ENCODE peak calls at places on chromosomes 16 and 17, in six cellular contexts. One of them, this sample, is unnamed.
A peak's percentile ranks its signal among the peaks of the same experiment; 100 is the strongest.

GRCh38 chr17:44971776-44972483 is 3.8 kb upstream of the C1QL1 start:
- DNase-seq in uterus: no peak
- DNase-seq in esophagus squamous epithelium: no peak
- DNase-seq in fibroblast of lung: peak; percentile 81
- DNase-seq in heart right ventricle: no peak
- DNase-seq in SJCRH30: no peak
- DNase-seq in this sample: no peak

GRCh38 chr17:65022751-65023421 is 33.7 kb downstream of the GNA13 start:
- DNase-seq in uterus: no peak
- DNase-seq in esophagus squamous epithelium: no peak
- DNase-seq in fibroblast of lung: peak; percentile 87
- DNase-seq in heart right ventricle: no peak
- DNase-seq in SJCRH30: peak; percentile 23
- DNase-seq in this sample: no peak

GRCh38 chr17:5508855-5509254 is 22.5 kb downstream of the MIS12 start:
- DNase-seq in uterus: no peak
- DNase-seq in esophagus squamous epithelium: no peak
- DNase-seq in fibroblast of lung: peak; percentile 88
- DNase-seq in heart right ventricle: no peak
- DNase-seq in SJCRH30: no peak
- DNase-seq in this sample: no peak

GRCh38 chr16:30896890-30897730 is 696 bp downstream of the CTF1 start:
- DNase-seq in uterus: peak; percentile 90
- DNase-seq in esophagus squamous epithelium: peak; percentile 42
- DNase-seq in fibroblast of lung: peak; percentile 89
- DNase-seq in heart right ventricle: peak; percentile 90
- DNase-seq in SJCRH30: peak; percentile 91
- DNase-seq in this sample: peak; percentile 95

GRCh38 chr17:10094806-10095205 is 103.6 kb downstream of the GAS7 start:
- DNase-seq in uterus: peak; percentile 69
- DNase-seq in esophagus squamous epithelium: no peak
- DNase-seq in fibroblast of lung: no peak
- DNase-seq in heart right ventricle: no peak
- DNase-seq in SJCRH30: no peak
- DNase-seq in this sample: no peak

GRCh38 chr17:7046127-7046724 is 2.3 kb upstream of the SLC16A11 start:
- DNase-seq in uterus: no peak
- DNase-seq in esophagus squamous epithelium: no peak
- DNase-seq in fibroblast of lung: no peak
- DNase-seq in heart right ventricle: no peak
- DNase-seq in SJCRH30: no peak
- DNase-seq in this sample: peak; percentile 94

GRCh38 chr17:55446581-55447205 is 25.1 kb upstream of the MMD start:
- DNase-seq in uterus: no peak
- DNase-seq in esophagus squamous epithelium: no peak
- DNase-seq in fibroblast of lung: no peak
- DNase-seq in heart right ventricle: no peak
- DNase-seq in SJCRH30: no peak
- DNase-seq in this sample: no peak

GRCh38 chr17:75877752-75878173 is 618 bp downstream of the TRIM47 start:
- DNase-seq in uterus: peak; percentile 68
- DNase-seq in esophagus squamous epithelium: no peak
- DNase-seq in fibroblast of lung: peak; percentile 72
- DNase-seq in heart right ventricle: peak; percentile 66
- DNase-seq in SJCRH30: peak; percentile 66
- DNase-seq in this sample: peak; percentile 89

GRCh38 chr16:64615647-64616280 is 506.1 kb downstream of the CDH11 start:
- DNase-seq in uterus: no peak
- DNase-seq in esophagus squamous epithelium: no peak
- DNase-seq in fibroblast of lung: peak; percentile 41
- DNase-seq in heart right ventricle: peak; percentile 17
- DNase-seq in SJCRH30: peak; percentile 91
- DNase-seq in this sample: peak; percentile 59

GRCh38 chr17:33964344-33964979 is 290.6 kb upstream of the CCL2 start:
- DNase-seq in uterus: no peak
- DNase-seq in esophagus squamous epithelium: no peak
- DNase-seq in fibroblast of lung: no peak
- DNase-seq in heart right ventricle: no peak
- DNase-seq in SJCRH30: no peak
- DNase-seq in this sample: no peak

GRCh38 chr17:37158290-37158689 is 209.5 kb downstream of the AATF start:
- DNase-seq in uterus: no peak
- DNase-seq in esophagus squamous epithelium: no peak
- DNase-seq in fibroblast of lung: no peak
- DNase-seq in heart right ventricle: no peak
- DNase-seq in SJCRH30: no peak
- DNase-seq in this sample: no peak

GRCh38 chr17:81241648-81242420 is 2.7 kb downstream of the NDUFAF8 start:
- DNase-seq in uterus: peak; percentile 46
- DNase-seq in esophagus squamous epithelium: no peak
- DNase-seq in fibroblast of lung: peak; percentile 19
- DNase-seq in heart right ventricle: peak; percentile 44
- DNase-seq in SJCRH30: peak; percentile 83
- DNase-seq in this sample: no peak

GRCh38 chr16:11629071-11630030 is 38.9 kb upstream of the SNN start:
- DNase-seq in uterus: no peak
- DNase-seq in esophagus squamous epithelium: no peak
- DNase-seq in fibroblast of lung: peak; percentile 62
- DNase-seq in heart right ventricle: peak; percentile 48
- DNase-seq in SJCRH30: peak; percentile 24
- DNase-seq in this sample: no peak

GRCh38 chr16:7101054-7101453 is 231.6 kb upstream of the RBFOX1 start:
- DNase-seq in uterus: no peak
- DNase-seq in esophagus squamous epithelium: no peak
- DNase-seq in fibroblast of lung: no peak
- DNase-seq in heart right ventricle: no peak
- DNase-seq in SJCRH30: no peak
- DNase-seq in this sample: no peak

GRCh38 chr17:42660692-42661345 is 1.7 kb downstream of the TUBG2 start:
- DNase-seq in uterus: peak; percentile 80
- DNase-seq in esophagus squamous epithelium: no peak
- DNase-seq in fibroblast of lung: peak; percentile 74
- DNase-seq in heart right ventricle: no peak
- DNase-seq in SJCRH30: no peak
- DNase-seq in this sample: no peak

GRCh38 chr16:35629001-35629400 is 2169.6 kb downstream of the TP53TG3F start:
- DNase-seq in uterus: no peak
- DNase-seq in esophagus squamous epithelium: no peak
- DNase-seq in fibroblast of lung: no peak
- DNase-seq in heart right ventricle: no peak
- DNase-seq in SJCRH30: no peak
- DNase-seq in this sample: no peak

GRCh38 chr17:45719335-45720071 is 64.6 kb upstream of the CRHR1 start:
- DNase-seq in uterus: no peak
- DNase-seq in esophagus squamous epithelium: no peak
- DNase-seq in fibroblast of lung: peak; percentile 89
- DNase-seq in heart right ventricle: no peak
- DNase-seq in SJCRH30: peak; percentile 18
- DNase-seq in this sample: no peak

GRCh38 chr17:33292184-33292980 is 713 bp downstream of the ASIC2 start:
- DNase-seq in uterus: no peak
- DNase-seq in esophagus squamous epithelium: no peak
- DNase-seq in fibroblast of lung: peak; percentile 56
- DNase-seq in heart right ventricle: no peak
- DNase-seq in SJCRH30: no peak
- DNase-seq in this sample: no peak

GRCh38 chr17:64139542-64139941 is 9.6 kb upstream of the ERN1 start:
- DNase-seq in uterus: no peak
- DNase-seq in esophagus squamous epithelium: no peak
- DNase-seq in fibroblast of lung: no peak
- DNase-seq in heart right ventricle: no peak
- DNase-seq in SJCRH30: no peak
- DNase-seq in this sample: no peak

GRCh38 chr17:81720267-81721071 is 8.4 kb downstream of the SLC25A10 start:
- DNase-seq in uterus: no peak
- DNase-seq in esophagus squamous epithelium: no peak
- DNase-seq in fibroblast of lung: no peak
- DNase-seq in heart right ventricle: no peak
- DNase-seq in SJCRH30: no peak
- DNase-seq in this sample: peak; percentile 64

GRCh38 chr17:31541559-31541958 is 150.1 kb downstream of the RAB11FIP4 start:
- DNase-seq in uterus: no peak
- DNase-seq in esophagus squamous epithelium: no peak
- DNase-seq in fibroblast of lung: no peak
- DNase-seq in heart right ventricle: no peak
- DNase-seq in SJCRH30: no peak
- DNase-seq in this sample: no peak

GRCh38 chr17:18185832-18186231 is 2.2 kb downstream of the ALKBH5 start:
- DNase-seq in uterus: no peak
- DNase-seq in esophagus squamous epithelium: no peak
- DNase-seq in fibroblast of lung: peak; percentile 23
- DNase-seq in heart right ventricle: no peak
- DNase-seq in SJCRH30: peak; percentile 66
- DNase-seq in this sample: no peak

GRCh38 chr16:67443299-67443698 is 12.4 kb downstream of the HSD11B2 start:
- DNase-seq in uterus: peak; percentile 94
- DNase-seq in esophagus squamous epithelium: no peak
- DNase-seq in fibroblast of lung: no peak
- DNase-seq in heart right ventricle: peak; percentile 50
- DNase-seq in SJCRH30: no peak
- DNase-seq in this sample: no peak

GRCh38 chr16:4613636-4614570 is 785 bp downstream of the UBALD1 start:
- DNase-seq in uterus: no peak
- DNase-seq in esophagus squamous epithelium: no peak
- DNase-seq in fibroblast of lung: peak; percentile 52
- DNase-seq in heart right ventricle: no peak
- DNase-seq in SJCRH30: peak; percentile 50
- DNase-seq in this sample: peak; percentile 80

GRCh38 chr17:10875411-10875810 is 37.5 kb upstream of the PIRT start:
- DNase-seq in uterus: no peak
- DNase-seq in esophagus squamous epithelium: no peak
- DNase-seq in fibroblast of lung: no peak
- DNase-seq in heart right ventricle: no peak
- DNase-seq in SJCRH30: peak; percentile 18
- DNase-seq in this sample: no peak

GRCh38 chr17:50301891-50302584 is 27.8 kb downstream of the TMEM92 start:
- DNase-seq in uterus: no peak
- DNase-seq in esophagus squamous epithelium: no peak
- DNase-seq in fibroblast of lung: no peak
- DNase-seq in heart right ventricle: no peak
- DNase-seq in SJCRH30: no peak
- DNase-seq in this sample: no peak

GRCh38 chr16:2008631-2009301 is 855 bp downstream of the ZNF598 start:
- DNase-seq in uterus: no peak
- DNase-seq in esophagus squamous epithelium: no peak
- DNase-seq in fibroblast of lung: no peak
- DNase-seq in heart right ventricle: no peak
- DNase-seq in SJCRH30: no peak
- DNase-seq in this sample: no peak

GRCh38 chr17:77592503-77592902 is 366.0 kb upstream of the TNRC6C start:
- DNase-seq in uterus: no peak
- DNase-seq in esophagus squamous epithelium: no peak
- DNase-seq in fibroblast of lung: no peak
- DNase-seq in heart right ventricle: no peak
- DNase-seq in SJCRH30: no peak
- DNase-seq in this sample: no peak

GRCh38 chr17:62882878-62883277 is 74.8 kb upstream of the MARCHF10 start:
- DNase-seq in uterus: no peak
- DNase-seq in esophagus squamous epithelium: no peak
- DNase-seq in fibroblast of lung: no peak
- DNase-seq in heart right ventricle: no peak
- DNase-seq in SJCRH30: no peak
- DNase-seq in this sample: no peak

DNA sequence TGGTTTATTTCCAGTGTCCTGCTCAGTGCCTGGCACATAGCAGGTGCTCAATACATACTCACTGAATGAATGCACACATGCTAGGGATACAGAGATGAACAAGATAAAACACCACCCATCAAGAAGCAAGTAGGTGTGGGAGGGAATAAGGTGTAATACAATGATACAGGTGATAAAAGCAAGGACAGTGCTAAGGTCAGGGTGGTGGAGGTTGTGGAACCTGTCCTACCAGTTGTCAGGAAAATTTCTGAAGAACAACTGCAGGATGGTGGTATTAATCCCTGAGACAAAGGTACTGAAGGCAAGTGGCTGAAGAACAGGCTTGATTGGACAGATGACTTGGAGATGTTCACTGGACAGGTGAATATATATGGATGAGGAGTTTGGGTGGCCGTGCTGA is 1.8 kb downstream of the KNOP1 start:
- DNase-seq in uterus: no peak
- DNase-seq in esophagus squamous epithelium: no peak
- DNase-seq in fibroblast of lung: no peak
- DNase-seq in heart right ventricle: no peak
- DNase-seq in SJCRH30: no peak
- DNase-seq in this sample: no peak
- H3K4me3 ChIP-seq in uterus: no peak overlapping the region
- H3K4me3 ChIP-seq in esophagus squamous epithelium: peak overlapping the region; percentile 94
- H3K4me3 ChIP-seq in fibroblast of lung: peak overlapping the region; percentile 92
- H3K4me3 ChIP-seq in heart right ventricle: peak overlapping the region; percentile 97
- H3K4me3 ChIP-seq in SJCRH30: no peak overlapping the region
- H3K4me3 ChIP-seq in this sample: no peak overlapping the region

GRCh38 chr17:48540213-48540612 is 4.7 kb downstream of the HOXB2 start:
- DNase-seq in uterus: no peak
- DNase-seq in esophagus squamous epithelium: no peak
- DNase-seq in fibroblast of lung: peak; percentile 77
- DNase-seq in heart right ventricle: no peak
- DNase-seq in SJCRH30: no peak
- DNase-seq in this sample: no peak
- H3K27me3 ChIP-seq in uterus: no peaks in the 10 kb centered on the region
- H3K27me3 ChIP-seq in esophagus squamous epithelium: no peaks in the 10 kb centered on the region
- H3K27me3 ChIP-seq in fibroblast of lung: no peaks in the 10 kb centered on the region
- H3K27me3 ChIP-seq in heart right ventricle: peaks cover 98% of the 10 kb centered on the region
- H3K27me3 ChIP-seq in SJCRH30: no peaks in the 10 kb centered on the region
- H3K27me3 ChIP-seq in this sample: peaks cover 52% of the 10 kb centered on the region

DNA sequence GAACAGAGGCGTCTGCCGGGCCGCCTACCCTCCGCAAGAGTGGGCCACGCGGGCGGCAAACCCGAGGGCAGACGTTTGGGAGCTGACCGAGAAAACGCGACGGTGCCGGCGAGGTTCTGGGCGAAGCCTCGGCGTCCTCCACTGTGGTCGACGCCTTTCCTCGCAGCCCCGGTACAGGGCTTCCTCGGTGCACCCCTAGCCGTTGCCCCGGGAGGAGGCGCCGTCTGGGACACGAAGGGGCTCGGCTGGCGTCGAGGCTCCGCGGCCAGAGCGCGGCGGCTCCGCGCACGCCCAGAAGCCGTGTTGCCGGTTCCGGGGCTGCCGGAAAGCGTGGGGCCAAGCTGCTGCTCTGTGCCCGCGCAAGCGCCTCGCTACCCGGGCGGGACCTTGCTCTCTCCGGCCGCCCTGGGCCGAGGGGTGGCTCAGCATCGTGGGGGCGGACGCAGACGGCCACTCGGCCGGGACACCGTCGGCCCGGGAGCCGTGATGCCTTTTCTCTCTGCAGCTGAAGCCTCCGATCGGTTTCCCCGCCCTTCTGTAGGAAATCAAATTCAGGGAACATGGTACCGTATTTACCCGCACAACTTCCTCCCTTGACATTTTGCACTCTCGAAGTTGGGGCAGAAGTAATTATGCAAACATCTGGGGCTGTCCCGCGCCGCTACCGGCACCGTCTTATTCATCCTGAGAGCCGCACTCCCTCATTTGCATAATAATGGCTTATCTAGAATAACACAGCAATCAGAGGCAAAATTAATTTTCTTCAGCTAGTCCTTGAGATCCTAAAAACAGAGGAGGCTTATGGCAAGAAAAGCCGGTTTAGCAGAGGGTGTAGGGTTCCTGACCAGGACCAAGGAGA is 7.3 kb upstream of the CBX8 start:
- DNase-seq in uterus: no peak
- DNase-seq in esophagus squamous epithelium: no peak
- DNase-seq in fibroblast of lung: no peak
- DNase-seq in heart right ventricle: no peak
- DNase-seq in SJCRH30: no peak
- DNase-seq in this sample: no peak
- H3K4me3 ChIP-seq in uterus: no peak overlapping the region
- H3K4me3 ChIP-seq in esophagus squamous epithelium: peak overlapping the region; percentile 33
- H3K4me3 ChIP-seq in fibroblast of lung: no peak overlapping the region
- H3K4me3 ChIP-seq in heart right ventricle: no peak overlapping the region
- H3K4me3 ChIP-seq in SJCRH30: peak overlapping the region; percentile 21
- H3K4me3 ChIP-seq in this sample: no peak overlapping the region

GRCh38 chr16:85987750-85988078 is 88.8 kb downstream of the IRF8 start:
- DNase-seq in uterus: no peak
- DNase-seq in esophagus squamous epithelium: no peak
- DNase-seq in fibroblast of lung: no peak
- DNase-seq in heart right ventricle: no peak
- DNase-seq in SJCRH30: no peak
- DNase-seq in this sample: no peak
- H3K27me3 ChIP-seq in uterus: no peaks in the 10 kb centered on the region
- H3K27me3 ChIP-seq in esophagus squamous epithelium: no peaks in the 10 kb centered on the region
- H3K27me3 ChIP-seq in fibroblast of lung: peaks cover 21% of the 10 kb centered on the region
- H3K27me3 ChIP-seq in heart right ventricle: peaks cover 73% of the 10 kb centered on the region
- H3K27me3 ChIP-seq in SJCRH30: no peaks in the 10 kb centered on the region
- H3K27me3 ChIP-seq in this sample: peaks cover 14% of the 10 kb centered on the region

This sample was measured in upper lobe of right lung.